ENCODE peak calls at places on chromosome 1, in six cellular contexts. M, Z, T, A, H and C are unnamed samples.

GRCh38 chr1:67894981-67895735 is 61.9 kb upstream of the GNG12 start:
- DNase-seq in M (no peak), T (no peak), Z (no peak), H (no peak), A (no peak), C (no peak)

GRCh38 chr1:9421533-9421873 is 117.8 kb upstream of the SLC25A33 start:
- DNase-seq in A (no peak), H (no peak), Z (no peak), T (no peak), M (no peak), C (no peak)

GRCh38 chr1:86788300-86789206 is 84.2 kb downstream of the SH3GLB1 start:
- DNase-seq in Z (peak), M (peak), H (peak), T (peak), A (no peak), C (no peak)

GRCh38 chr1:37858931-37859506 is 373 bp downstream of the MTF1 start:
- DNase-seq in Z (no peak), T (peak), A (no peak), H (no peak), M (no peak), C (peak)

GRCh38 chr1:114218397-114219237 is 64.9 kb upstream of the SYT6 start:
- DNase-seq in Z (no peak), T (no peak), H (no peak), A (no peak), M (no peak), C (no peak)

GRCh38 chr1:115833806-115834205 is 7.1 kb downstream of the NHLH2 start:
- DNase-seq in A (no peak), M (no peak), T (no peak), H (no peak), Z (no peak), C (no peak)

GRCh38 chr1:14964698-14965055 is 188.9 kb upstream of the TMEM51 start:
- DNase-seq in T (no peak), H (no peak), A (no peak), Z (no peak), M (no peak), C (no peak)

GRCh38 chr1:234980657-234981396 is 147.8 kb downstream of the TOMM20 start:
- DNase-seq in M (peak), H (peak), A (peak), T (peak), Z (peak), C (peak)

GRCh38 chr1:210257698-210258395 is 25.3 kb downstream of the SERTAD4 start:
- DNase-seq in M (no peak), A (no peak), Z (no peak), H (no peak), T (no peak), C (no peak)

GRCh38 chr1:107782192-107782845 is 182.7 kb downstream of the VAV3 start:
- DNase-seq in M (no peak), T (peak), Z (peak), A (peak), H (no peak), C (peak)

GRCh38 chr1:94792876-94793605 is 27.1 kb upstream of the SLC44A3 start:
- DNase-seq in T (peak), A (no peak), M (no peak), Z (no peak), H (peak), C (no peak)

GRCh38 chr1:156504062-156504813 is 3.7 kb upstream of the MEF2D start:
- DNase-seq in A (no peak), T (peak), Z (no peak), M (no peak), H (no peak), C (peak)

GRCh38 chr1:232943679-232944252 is 6.6 kb upstream of the NTPCR start:
- DNase-seq in T (no peak), M (no peak), A (no peak), Z (no peak), H (no peak), C (no peak)

GRCh38 chr1:64624859-64625258 is 120.0 kb upstream of the RAVER2 start:
- DNase-seq in T (peak), H (no peak), A (no peak), Z (no peak), M (no peak), C (no peak)

GRCh38 chr1:147785794-147786506 is 25.5 kb upstream of the GJA5 start:
- DNase-seq in H (no peak), T (no peak), A (no peak), Z (no peak), M (no peak), C (no peak)

GRCh38 chr1:168483531-168483930 is 60.3 kb downstream of the XCL2 start:
- DNase-seq in T (peak), Z (no peak), M (no peak), H (no peak), A (no peak), C (no peak)

GRCh38 chr1:64653466-64653865 is 91.4 kb upstream of the RAVER2 start:
- DNase-seq in A (no peak), Z (no peak), M (no peak), T (no peak), H (no peak), C (no peak)

GRCh38 chr1:36492491-36492890 is 9.8 kb upstream of the CSF3R start:
- DNase-seq in Z (no peak), A (no peak), H (no peak), T (no peak), M (no peak), C (peak)

GRCh38 chr1:41482001-41482765 is 2.3 kb downstream of the EDN2 start:
- DNase-seq in H (peak), A (no peak), Z (peak), M (peak), T (no peak), C (no peak)

GRCh38 chr1:64340361-64340760 is 129.6 kb upstream of the CACHD1 start:
- DNase-seq in M (no peak), Z (no peak), A (no peak), H (no peak), T (no peak), C (no peak)

GRCh38 chr1:160251687-160252526 is 10.4 kb downstream of the DCAF8 start:
- DNase-seq in Z (peak), M (peak), A (peak), H (peak), T (peak), C (peak)

GRCh38 chr1:8465692-8466091 is 147.8 kb downstream of the SLC45A1 start:
- DNase-seq in H (no peak), T (no peak), A (no peak), M (no peak), Z (no peak), C (no peak)

GRCh38 chr1:4755301-4756183 is 101.1 kb downstream of the AJAP1 start:
- DNase-seq in H (no peak), A (no peak), T (no peak), M (no peak), Z (no peak), C (no peak)

GRCh38 chr1:7549693-7550161 is 221.4 kb upstream of the VAMP3 start:
- DNase-seq in T (peak), M (no peak), Z (no peak), H (no peak), A (peak), C (no peak)

GRCh38 chr1:154994269-154994977 is 1.0 kb downstream of the LENEP start:
- DNase-seq in A (no peak), Z (no peak), H (no peak), M (no peak), T (no peak), C (no peak)

GRCh38 chr1:156101880-156102279 is 12.6 kb upstream of the LMNA start:
- DNase-seq in M (peak), A (no peak), T (no peak), Z (no peak), H (no peak), C (no peak)

GRCh38 chr1:230340778-230341546 is 85.2 kb downstream of the PGBD5 start:
- DNase-seq in T (no peak), A (no peak), Z (no peak), M (peak), H (no peak), C (no peak)

GRCh38 chr1:21869620-21870121 is 57.6 kb downstream of the LDLRAD2 start:
- DNase-seq in M (peak), Z (peak), A (peak), T (peak), H (peak), C (no peak)

GRCh38 chr1:235136111-235136510 is 7.5 kb upstream of the TOMM20 start:
- DNase-seq in Z (peak), H (no peak), T (no peak), A (no peak), M (no peak), C (no peak)

GRCh38 chr1:208162903-208163302 is 81.3 kb downstream of the PLXNA2 start:
- DNase-seq in A (no peak), T (no peak), Z (no peak), M (peak), H (no peak), C (no peak)

GRCh38 chr1:65310078-65310587 is 790 bp downstream of the DNAJC6 start:
- DNase-seq in A (no peak), T (no peak), Z (peak), H (no peak), M (no peak), C (peak)

GRCh38 chr1:211825990-211826389 is 4.6 kb downstream of the LPGAT1 start:
- DNase-seq in Z (no peak), A (no peak), H (no peak), M (no peak), T (peak), C (no peak)

GRCh38 chr1:203379831-203380230 is 28.9 kb upstream of the FMOD start:
- DNase-seq in T (no peak), Z (no peak), M (no peak), H (no peak), A (no peak), C (no peak)

GRCh38 chr1:174568551-174568950 is 120.8 kb downstream of the GPR52 start:
- DNase-seq in H (no peak), T (no peak), A (no peak), M (no peak), Z (no peak), C (no peak)

GRCh38 chr1:116491985-116492811 is 78.6 kb downstream of the CD58 start:
- DNase-seq in T (peak), M (no peak), Z (no peak), A (no peak), H (no peak), C (no peak)

GRCh38 chr1:87104945-87105344 is 190.5 kb downstream of the HS2ST1 start:
- DNase-seq in T (no peak), A (no peak), Z (no peak), M (no peak), H (no peak), C (no peak)

GRCh38 chr1:21857142-21857839 is 45.2 kb downstream of the LDLRAD2 start:
- DNase-seq in Z (no peak), H (no peak), M (no peak), A (no peak), T (no peak), C (no peak)

GRCh38 chr1:220307528-220308100 is 35.4 kb upstream of the RAB3GAP2 start:
- DNase-seq in H (no peak), A (no peak), Z (no peak), T (no peak), M (no peak), C (no peak)

DNA sequence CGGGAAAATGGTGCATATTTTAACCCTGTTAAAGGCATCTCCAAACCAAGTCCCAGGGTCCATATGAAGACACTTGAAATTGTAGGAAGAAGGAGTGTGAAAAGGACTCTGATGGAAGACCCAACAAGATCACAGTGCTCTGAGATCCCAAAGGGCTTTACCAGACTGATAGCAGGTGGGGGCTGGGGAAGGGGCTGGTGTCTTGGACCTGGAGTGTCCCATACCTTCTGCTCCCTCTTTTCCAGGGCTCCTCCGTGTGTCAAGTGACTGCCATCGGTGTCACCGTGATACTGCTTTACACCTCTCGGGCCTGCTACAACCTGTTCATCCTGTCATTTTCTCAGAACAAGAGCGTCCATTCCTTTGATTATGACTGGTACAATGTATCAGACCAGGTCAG is 37.3 kb downstream of the GPR137B start:
- DNase-seq in A (no peak), H (no peak), T (no peak), Z (no peak), M (no peak), C (no peak)
- TF ChIP-seq POLR2A in A (no peak), H (no peak), T (no peak), Z (no peak), M (no peak), C (no peak)

DNA sequence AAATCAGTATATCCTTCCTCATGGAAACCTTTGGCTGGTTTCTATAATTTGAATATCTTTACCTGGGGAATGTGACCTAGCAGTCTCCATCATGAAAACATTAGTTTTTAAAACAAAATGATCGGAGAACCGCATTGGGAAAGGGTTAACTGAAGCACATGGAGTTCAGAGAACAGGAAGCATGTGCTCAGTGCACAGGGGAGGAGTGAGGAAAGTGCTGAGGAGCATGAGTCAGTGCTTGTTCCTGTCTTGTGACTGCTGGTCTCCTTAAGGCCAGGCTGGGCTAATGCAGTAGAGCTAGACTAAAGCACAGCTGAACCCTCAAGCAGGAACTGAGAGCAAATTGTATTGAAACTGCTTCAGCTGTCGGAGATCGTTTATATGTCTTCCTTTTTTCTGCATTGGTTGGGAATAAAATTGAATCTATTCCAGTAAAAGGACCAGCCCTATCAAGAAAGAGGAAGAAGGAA is 5.8 kb downstream of the IFI16 start:
- DNase-seq in Z (peak), A (no peak), M (peak), H (peak), T (peak), C (peak)
- TF ChIP-seq POLR2A in Z (no peak), A (no peak), M (no peak), H (no peak), T (no peak), C (no peak)

GRCh38 chr1:213570487-213570886 is 417.3 kb upstream of the PROX1 start:
- DNase-seq in M (no peak), H (no peak), T (no peak), Z (no peak), A (no peak), C (no peak)

GRCh38 chr1:213571843-213572242 is 415.9 kb upstream of the PROX1 start:
- DNase-seq in H (no peak), A (no peak), M (no peak), Z (no peak), T (no peak), C (no peak)

GRCh38 chr1:213571419-213571818 is 416.4 kb upstream of the PROX1 start:
- DNase-seq in Z (no peak), T (no peak), H (no peak), A (no peak), M (no peak), C (no peak)

GRCh38 chr1:213568929-213569815 is 418.6 kb upstream of the PROX1 start:
- DNase-seq in A (no peak), H (no peak), T (no peak), Z (no peak), M (no peak), C (no peak)

GRCh38 chr1:213569816-213570150 is 418.0 kb upstream of the PROX1 start:
- DNase-seq in A (no peak), Z (no peak), T (no peak), M (no peak), H (no peak), C (no peak)
- TF ChIP-seq POLR2A in A (no peak), Z (no peak), T (no peak), M (no peak), H (no peak), C (no peak)

GRCh38 chr1:201503397-201504176 is 3.3 kb downstream of the CSRP1 start:
- DNase-seq in M (peak), Z (peak), H (no peak), A (peak), T (peak), C (no peak)
- TF ChIP-seq POLR2A in M (no peak), Z (no peak), H (no peak), A (no peak), T (peak), C (no peak)

DNA sequence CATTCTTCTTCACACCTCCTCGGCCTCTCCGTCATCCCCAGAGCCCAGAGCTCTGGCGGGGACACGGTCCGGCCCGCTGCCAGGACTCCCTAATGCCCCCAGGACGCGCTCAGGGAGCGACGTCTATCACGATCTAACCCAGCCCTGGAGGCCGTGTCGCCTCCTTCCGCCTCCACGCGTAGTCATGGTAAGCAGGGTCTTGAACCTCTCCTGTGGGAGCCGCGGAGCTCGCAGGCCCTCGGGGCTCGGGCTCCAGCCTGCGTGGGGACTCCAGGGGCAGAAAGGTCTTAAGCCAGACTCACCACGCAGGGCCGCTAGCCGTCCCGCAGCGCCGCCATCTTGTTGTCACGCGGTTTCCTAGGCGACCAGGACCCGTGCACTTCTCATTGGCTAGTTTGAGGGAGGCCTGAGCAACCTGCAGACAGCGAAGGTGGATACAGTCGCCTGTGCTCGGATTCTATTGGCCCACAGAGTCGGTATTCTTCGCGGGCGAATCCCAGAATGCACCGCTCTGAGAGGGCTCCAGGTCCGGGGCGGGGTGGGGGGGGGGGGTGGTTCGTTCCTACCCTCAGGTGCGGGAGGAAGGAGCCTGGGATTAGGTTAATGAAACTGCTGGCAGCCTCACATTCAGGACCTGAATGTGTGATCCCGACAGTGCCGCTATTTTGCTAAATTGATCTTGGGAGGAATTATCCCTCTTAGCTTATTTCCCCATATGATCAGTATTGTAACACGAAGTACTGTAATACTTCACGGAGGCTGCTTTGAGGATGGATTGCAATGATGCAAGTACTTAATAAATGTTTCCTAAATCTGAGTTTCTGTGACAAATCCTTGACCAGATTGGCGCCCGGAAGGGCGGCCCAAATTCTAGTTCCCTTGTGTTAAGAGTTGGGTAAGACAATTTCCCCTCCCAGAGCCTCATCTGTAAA is at the start of gene UBXN11:
- DNase-seq in M (peak), A (peak), H (peak), Z (peak), T (peak), C (peak)
- TF ChIP-seq POLR2A in M (no peak), A (peak), H (no peak), Z (no peak), T (peak), C (peak)

DNA sequence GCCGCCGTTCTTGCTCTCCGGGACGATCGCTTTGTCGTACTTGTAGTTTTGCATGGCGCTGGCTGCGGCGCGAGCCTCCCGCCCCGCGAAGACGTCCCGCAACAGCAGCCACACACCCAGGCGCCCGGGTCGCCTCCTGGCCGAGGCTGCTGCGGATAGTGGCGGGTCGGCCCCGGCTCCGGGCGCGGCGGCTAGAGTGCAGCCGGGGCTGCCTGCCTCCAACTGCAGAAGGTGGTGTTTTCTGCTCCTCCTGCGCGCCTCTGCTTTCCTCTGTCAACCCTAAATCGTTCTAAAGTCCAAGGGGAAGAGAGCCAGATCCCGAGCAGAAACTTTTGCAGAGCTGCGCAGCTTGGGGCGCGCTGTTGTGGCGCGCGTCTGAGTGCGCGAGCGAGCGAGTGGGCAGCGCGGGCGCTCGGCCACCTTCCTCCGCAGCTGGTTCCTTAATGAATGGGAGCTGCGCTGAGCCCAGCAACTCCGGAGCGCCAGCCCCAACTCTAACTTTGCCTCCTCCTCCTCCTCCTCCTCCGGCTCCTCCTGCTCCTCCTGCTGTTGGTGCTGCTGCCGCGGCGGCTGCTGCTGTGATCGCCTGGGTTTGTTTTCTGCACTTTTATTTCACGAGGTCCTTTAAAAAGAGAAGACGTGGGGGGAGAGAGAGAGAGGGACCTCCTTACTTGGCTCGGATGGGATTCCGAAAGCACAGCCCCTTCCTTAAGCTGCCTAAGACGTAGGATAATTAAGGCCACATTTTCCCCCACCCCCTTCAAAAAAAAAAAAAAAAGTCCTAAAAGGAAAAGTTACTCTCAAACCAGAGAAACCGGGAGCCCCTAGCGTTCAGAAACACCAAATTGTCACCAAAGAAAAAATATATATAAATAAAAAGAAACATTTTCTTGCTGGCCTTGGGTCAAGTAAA is at the start of gene PLPP3:
- DNase-seq in A (peak), H (peak), T (peak), Z (peak), M (peak), C (peak)
- TF ChIP-seq POLR2A in A (peak), H (no peak), T (peak), Z (peak), M (no peak), C (peak)